ENCODE peak calls at places on chromosomes 6 and 20, in four cellular contexts. Z is NB4, C is uterus, M is right lobe of liver. D is an unnamed sample.

GRCh38 chr6:14066782-14067406 is 50.7 kb upstream of the CD83 start:
- DNase-seq in Z (peak), C (peak), M (no peak), D (peak)

GRCh38 chr6:14354919-14355572 is 237.5 kb downstream of the CD83 start:
- DNase-seq in Z (peak), C (peak), M (no peak), D (no peak)

GRCh38 chr20:57464642-57465211 is 60.2 kb downstream of the CTCFL start:
- DNase-seq in Z (peak), C (no peak), M (no peak), D (peak)

GRCh38 chr6:166010136-166010535 is 157.5 kb downstream of the TBXT start:
- DNase-seq in Z (no peak), C (no peak), M (no peak), D (no peak)

GRCh38 chr20:4937422-4938319 is 63.6 kb downstream of the SLC23A2 start:
- DNase-seq in Z (no peak), C (no peak), M (no peak), D (no peak)

GRCh38 chr6:119566546-119567263 is 217.1 kb upstream of the MAN1A1 start:
- DNase-seq in Z (no peak), C (no peak), M (no peak), D (no peak)

GRCh38 chr6:30922447-30922852 is 8.4 kb downstream of the VARS2 start:
- DNase-seq in Z (no peak), C (no peak), M (no peak), D (no peak)

GRCh38 chr6:146260886-146261285 is 232.0 kb downstream of the GRM1 start:
- DNase-seq in Z (no peak), C (no peak), M (no peak), D (no peak)

GRCh38 chr6:137155830-137156229 is 17.6 kb downstream of the IL22RA2 start:
- DNase-seq in Z (peak), C (no peak), M (no peak), D (no peak)

GRCh38 chr6:69090132-69090531 is 455.1 kb downstream of the ADGRB3 start:
- DNase-seq in Z (no peak), C (no peak), M (no peak), D (no peak)

GRCh38 chr6:156396791-156397418 is 380.3 kb upstream of the ARID1B start:
- DNase-seq in Z (no peak), C (no peak), M (no peak), D (no peak)

GRCh38 chr6:46312657-46313056 is 141.9 kb upstream of the ENPP5 start:
- DNase-seq in Z (no peak), C (no peak), M (no peak), D (no peak)

GRCh38 chr6:15615837-15616236 is 47.0 kb downstream of the DTNBP1 start:
- DNase-seq in Z (no peak), C (no peak), M (no peak), D (no peak)

GRCh38 chr20:10217517-10218410 is 866 bp upstream of the SNAP25 start:
- DNase-seq in Z (peak), C (peak), M (no peak), D (no peak)
- TF ChIP-seq POLR2A in Z (no peak), C (no peak), M (no peak), D (no peak)

DNA sequence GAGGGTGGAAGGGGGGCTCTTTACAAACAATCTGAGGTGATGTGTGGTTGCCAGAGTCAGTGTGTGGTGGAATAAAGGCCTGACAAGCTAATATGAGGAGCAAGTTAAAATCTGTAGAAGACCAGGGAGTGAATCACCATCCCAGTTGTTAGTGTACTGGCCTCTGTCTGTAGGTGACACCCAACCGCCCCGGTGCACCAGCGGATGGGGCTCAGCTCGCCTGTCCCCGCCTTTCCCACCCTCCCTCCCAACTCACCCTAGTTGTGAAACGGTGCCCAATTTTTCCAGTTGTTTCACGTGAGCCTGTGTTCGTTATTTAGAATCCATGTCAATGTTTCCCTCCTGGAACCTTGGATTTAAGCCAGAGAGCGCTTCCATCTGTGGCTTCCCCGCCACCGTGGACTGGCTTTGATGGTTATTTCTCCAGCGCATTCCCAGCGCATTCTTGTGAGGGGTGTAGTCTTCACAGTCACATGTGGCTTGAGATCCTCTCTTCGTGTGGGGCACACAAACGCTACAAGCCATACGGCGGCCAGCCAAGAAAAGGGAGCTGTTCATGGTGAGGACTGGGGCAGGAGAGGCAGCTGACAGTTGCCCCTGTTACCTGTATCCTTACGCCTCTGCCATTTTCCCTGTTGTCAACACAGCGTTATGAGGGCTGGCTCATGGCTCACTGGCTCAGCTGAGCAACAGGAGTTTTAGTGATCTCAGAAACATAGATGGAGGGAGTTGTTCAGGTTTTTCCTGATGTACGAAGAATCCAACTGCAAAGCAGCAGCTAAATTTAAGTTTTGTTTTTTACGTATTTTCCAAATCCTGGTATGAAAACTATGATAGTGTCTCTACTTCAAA is 137.6 kb downstream of the ZDHHC14 start:
- DNase-seq in Z (no peak), C (no peak), M (no peak), D (no peak)
- TF ChIP-seq POLR2A in Z (no peak), C (no peak), M (no peak), D (no peak)

GRCh38 chr6:27514906-27515495 is 42.1 kb upstream of the ZNF184 start:
- DNase-seq in Z (no peak), C (no peak), M (no peak), D (no peak)

GRCh38 chr6:27517928-27518787 is 45.3 kb upstream of the ZNF184 start:
- DNase-seq in Z (peak), C (no peak), M (no peak), D (peak)

GRCh38 chr6:27517238-27517637 is 44.3 kb upstream of the ZNF184 start:
- DNase-seq in Z (no peak), C (no peak), M (no peak), D (no peak)

DNA sequence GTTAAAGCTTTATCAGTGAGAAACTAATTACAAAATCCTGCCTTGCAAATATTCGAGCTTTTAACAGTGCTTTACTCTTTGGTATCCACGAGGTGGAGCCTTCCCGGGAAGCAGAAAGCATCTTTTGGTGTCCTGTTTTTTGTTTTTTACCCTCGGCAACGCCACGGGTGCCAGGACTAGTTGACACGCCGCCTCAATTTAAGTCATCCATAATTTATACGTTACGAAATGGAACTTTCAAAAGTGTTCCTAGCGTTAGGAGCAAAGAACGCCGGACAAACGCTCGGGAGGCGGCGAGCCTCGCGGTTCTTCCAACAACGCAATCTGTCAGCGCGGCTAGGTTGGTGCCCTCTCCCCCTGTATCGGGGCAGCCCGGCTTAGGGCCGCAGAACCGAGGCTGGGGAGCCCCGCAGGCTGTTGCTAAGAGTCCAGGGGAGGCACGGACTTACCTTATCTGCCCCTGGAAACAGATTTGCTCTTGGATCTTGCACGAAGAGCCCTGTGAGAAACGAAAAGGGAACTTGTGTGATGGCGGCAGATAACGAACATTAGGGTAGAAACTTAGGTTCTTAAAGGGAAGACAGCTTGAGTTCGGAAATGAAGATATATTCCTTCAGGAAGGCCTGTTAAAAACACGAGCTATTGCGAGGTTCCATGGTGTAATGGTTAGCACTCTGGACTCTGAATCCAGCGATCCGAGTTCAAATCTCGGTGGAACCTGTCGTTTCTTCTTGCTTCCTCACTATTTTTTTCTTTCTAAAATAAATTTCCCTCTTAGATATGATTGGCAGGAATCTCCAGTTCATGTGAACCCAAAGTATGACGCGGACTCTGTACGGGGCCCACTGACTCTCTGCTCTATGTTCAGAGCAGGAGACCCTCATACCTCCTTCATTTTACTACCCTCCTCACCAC is 46.2 kb upstream of the ZNF184 start:
- DNase-seq in Z (peak), C (peak), M (peak), D (peak)
- TF ChIP-seq POLR2A in Z (peak), C (peak), M (no peak), D (no peak)

GRCh38 chr6:27839303-27840081 is 72.7 kb downstream of the OR2B2 start:
- DNase-seq in Z (peak), C (peak), M (peak), D (peak)
- TF ChIP-seq POLR2A in Z (no peak), C (no peak), M (no peak), D (peak)